ENCODE peak calls at places on chromosomes 16 and 17, in four cellular contexts. E, P, N and Z are unnamed samples.

GRCh38 chr17:67119102-67119501 is 74.7 kb downstream of the CACNG1 start:
- DNase-seq in E (no peak), P (no peak), N (no peak), Z (no peak)

GRCh38 chr16:53530741-53531140 is 27.7 kb upstream of the AKTIP start:
- DNase-seq in E (no peak), P (no peak), N (no peak), Z (no peak)

GRCh38 chr16:87192418-87193073 is 124.6 kb downstream of the C16orf95 start:
- DNase-seq in E (no peak), P (no peak), N (no peak), Z (no peak)

GRCh38 chr17:68424861-68425260 is 32.4 kb downstream of the WIPI1 start:
- DNase-seq in E (peak), P (no peak), N (no peak), Z (no peak)

GRCh38 chr16:25155553-25156460 is 44.3 kb downstream of the LCMT1 start:
- DNase-seq in E (no peak), P (no peak), N (peak), Z (peak)

GRCh38 chr17:32370426-32370825 is 20.5 kb downstream of the ZNF207 start:
- DNase-seq in E (no peak), P (no peak), N (no peak), Z (no peak)

GRCh38 chr16:1707193-1707790 is 1.3 kb downstream of the MAPK8IP3 start:
- DNase-seq in E (peak), P (no peak), N (peak), Z (peak)

GRCh38 chr17:78893684-78894083 is 9.3 kb downstream of the CEP295NL start:
- DNase-seq in E (no peak), P (no peak), N (no peak), Z (no peak)

GRCh38 chr17:8791910-8792270 is 7.3 kb downstream of the MFSD6L start:
- DNase-seq in E (no peak), P (peak), N (peak), Z (peak)

GRCh38 chr16:2287916-2288547 is 20.1 kb upstream of the RNPS1 start:
- DNase-seq in E (no peak), P (no peak), N (no peak), Z (no peak)

GRCh38 chr17:2347805-2348685 is 10.7 kb downstream of the SGSM2 start:
- DNase-seq in E (peak), P (peak), N (peak), Z (peak)

GRCh38 chr16:24838554-24839266 is 7.1 kb upstream of the SLC5A11 start:
- DNase-seq in E (peak), P (peak), N (peak), Z (peak)

GRCh38 chr17:14304876-14305636 is 4.2 kb downstream of the HS3ST3B1 start:
- DNase-seq in E (no peak), P (no peak), N (peak), Z (no peak)

GRCh38 chr17:70144260-70144846 is 25.0 kb upstream of the KCNJ2 start:
- DNase-seq in E (no peak), P (peak), N (peak), Z (peak)

GRCh38 chr16:19860146-19861030 is 24.3 kb downstream of the GPRC5B start:
- DNase-seq in E (no peak), P (peak), N (peak), Z (peak)

GRCh38 chr17:82963104-82963950 is 116.1 kb upstream of the METRNL start:
- DNase-seq in E (peak), P (peak), N (peak), Z (peak)

GRCh38 chr17:51860934-51861561 is 297.5 kb downstream of the CA10 start:
- DNase-seq in E (peak), P (no peak), N (peak), Z (peak)

GRCh38 chr17:60135951-60136666 is 13.7 kb upstream of the CA4 start:
- DNase-seq in E (no peak), P (no peak), N (no peak), Z (no peak)

GRCh38 chr16:7057458-7057857 is 275.2 kb upstream of the RBFOX1 start:
- DNase-seq in E (no peak), P (no peak), N (no peak), Z (no peak)

GRCh38 chr16:56691885-56692284 is 9.6 kb downstream of the MT1X start:
- DNase-seq in E (peak), P (no peak), N (peak), Z (peak)

GRCh38 chr16:66651474-66651765 is 45.1 kb downstream of the CMTM4 start:
- DNase-seq in E (no peak), P (no peak), N (no peak), Z (no peak)

GRCh38 chr17:5540321-5540720 is 44.0 kb downstream of the NLRP1 start:
- DNase-seq in E (no peak), P (no peak), N (no peak), Z (no peak)

GRCh38 chr17:6712058-6712853 is 913 bp downstream of the SLC13A5 start:
- DNase-seq in E (no peak), P (no peak), N (peak), Z (peak)

GRCh38 chr16:30786115-30786935 is 680 bp downstream of the ZNF629 start:
- DNase-seq in E (peak), P (no peak), N (peak), Z (peak)

GRCh38 chr17:67027031-67027628 is 17.2 kb upstream of the CACNG1 start:
- DNase-seq in E (no peak), P (no peak), N (peak), Z (peak)

GRCh38 chr16:80041399-80041798 is 440.9 kb upstream of the MAF start:
- DNase-seq in E (no peak), P (no peak), N (no peak), Z (no peak)

GRCh38 chr16:56637814-56638750 is at the start of gene MT1A:
- DNase-seq in E (peak), P (no peak), N (peak), Z (peak)

GRCh38 chr16:88553739-88554138 is 16.5 kb upstream of the ZC3H18 start:
- DNase-seq in E (no peak), P (no peak), N (no peak), Z (no peak)

GRCh38 chr16:31072540-31073072 is 1.4 kb downstream of the ZNF668 start:
- DNase-seq in E (no peak), P (no peak), N (peak), Z (peak)

GRCh38 chr16:30010817-30011504 is at the start of gene DOC2A:
- DNase-seq in E (no peak), P (no peak), N (no peak), Z (no peak)

GRCh38 chr17:79619636-79620206 is 8.9 kb upstream of the RBFOX3 start:
- DNase-seq in E (no peak), P (no peak), N (no peak), Z (no peak)

GRCh38 chr17:8870406-8871040 is 3.0 kb upstream of the PIK3R6 start:
- DNase-seq in E (no peak), P (no peak), N (no peak), Z (no peak)

GRCh38 chr16:11738742-11739544 is 3.7 kb downstream of the TXNDC11 start:
- DNase-seq in E (no peak), P (no peak), N (no peak), Z (no peak)
- H3K4me3 ChIP-seq in E (no peak), P (no peak), N (no peak), Z (no peak)

DNA sequence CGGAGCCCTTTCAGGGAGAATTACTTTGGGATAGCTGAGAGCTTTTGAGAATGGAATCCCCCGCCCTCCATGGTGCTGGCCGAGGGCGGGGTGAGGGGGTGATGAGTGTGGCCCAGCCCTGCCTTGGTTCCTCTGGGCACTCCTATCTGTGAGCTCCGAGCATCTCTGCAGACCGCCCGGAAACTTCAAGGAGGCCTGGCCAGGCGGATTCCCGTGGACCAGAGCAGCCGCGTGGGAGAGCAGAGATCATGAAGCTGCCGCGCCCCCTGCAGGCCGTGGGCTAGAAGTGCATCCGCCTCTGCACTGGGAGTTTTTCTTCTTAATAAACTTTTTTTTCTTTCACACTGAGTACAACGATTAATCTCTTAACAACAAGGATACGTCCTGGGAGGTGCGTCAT is 392.9 kb upstream of the EEF2KMT start:
- DNase-seq in E (peak), P (no peak), N (no peak), Z (peak)
- TF ChIP-seq CTCF in E (peak), P (peak), N (no peak), Z (peak)

DNA sequence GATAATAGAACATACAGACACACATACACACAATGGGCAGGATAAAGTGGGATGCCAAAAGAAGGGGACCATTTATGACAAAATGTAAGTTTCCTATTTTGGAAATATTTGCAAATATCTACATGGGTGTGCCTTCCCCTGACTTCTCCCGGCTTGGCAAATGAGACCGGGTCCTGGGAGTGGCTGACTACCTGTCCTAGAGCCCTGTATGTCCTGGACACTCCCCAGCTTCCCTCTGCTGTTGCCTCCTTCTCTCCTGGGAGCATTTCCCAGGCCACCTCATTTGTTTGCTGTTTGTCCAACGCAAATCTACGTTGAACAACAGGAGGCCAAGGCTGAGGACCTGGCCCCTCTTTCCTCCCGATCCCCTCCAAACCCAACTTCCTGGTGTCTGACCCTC is 16.9 kb downstream of the PECAM1 start:
- DNase-seq in E (no peak), P (no peak), N (no peak), Z (no peak)
- H3K4me3 ChIP-seq in E (no peak), P (no peak), N (no peak), Z (no peak)

DNA sequence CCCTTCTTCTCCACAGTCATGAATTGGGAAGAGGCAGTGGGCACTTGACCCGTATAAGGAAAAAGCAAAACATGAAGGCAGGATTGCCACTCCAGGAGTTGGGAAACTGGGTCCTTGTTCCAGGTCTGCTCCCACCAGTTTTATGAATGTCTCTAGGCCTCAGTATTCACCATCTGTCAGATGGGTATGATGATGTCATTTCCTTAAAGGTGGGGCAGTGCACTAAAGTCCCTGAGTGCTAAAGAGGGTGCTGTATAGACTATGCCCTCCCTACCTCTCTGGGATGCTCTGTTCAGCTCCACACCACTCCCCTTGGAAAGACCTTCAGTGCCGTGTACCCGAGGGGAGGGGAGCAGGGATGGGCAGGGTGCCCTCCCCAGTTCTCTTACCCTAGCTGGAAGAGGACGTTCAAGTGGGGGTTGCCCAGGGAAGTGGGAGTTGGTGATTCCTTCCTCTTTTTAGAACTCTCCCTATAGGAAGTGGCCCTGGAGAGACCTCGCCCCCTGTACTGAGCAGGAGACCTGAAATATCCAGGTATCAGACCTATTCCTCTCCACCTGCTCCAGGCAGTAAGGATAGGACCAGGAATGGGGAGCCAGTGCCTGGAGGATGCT is 2.2 kb downstream of the LASP1 start:
- DNase-seq in E (no peak), P (no peak), N (no peak), Z (no peak)
- TF ChIP-seq CTCF in E (no peak), P (no peak), N (no peak), Z (no peak)

GRCh38 chr16:67848118-67848517 is 625 bp upstream of the CENPT start:
- DNase-seq in E (no peak), P (no peak), N (no peak), Z (no peak)
- H3K4me3 ChIP-seq in E (no peak), P (peak), N (peak), Z (peak)

GRCh38 chr16:83954577-83955016 is 1.6 kb downstream of the OSGIN1 start:
- DNase-seq in E (peak), P (no peak), N (peak), Z (peak)

GRCh38 chr16:83957296-83957855 is 4.3 kb downstream of the OSGIN1 start:
- DNase-seq in E (no peak), P (no peak), N (no peak), Z (no peak)

GRCh38 chr16:83958137-83958810 is 5.2 kb downstream of the OSGIN1 start:
- DNase-seq in E (no peak), P (no peak), N (no peak), Z (no peak)

GRCh38 chr16:83955218-83956130 is 2.4 kb downstream of the OSGIN1 start:
- DNase-seq in E (peak), P (peak), N (peak), Z (peak)

GRCh38 chr16:83956336-83957289 is 3.6 kb downstream of the OSGIN1 start:
- DNase-seq in E (peak), P (peak), N (peak), Z (peak)
- TF ChIP-seq CTCF in E (peak), P (peak), N (peak), Z (peak)

GRCh38 chr17:17680477-17681186 is 626 bp upstream of the RAI1 start:
- DNase-seq in E (no peak), P (no peak), N (no peak), Z (no peak)
- H3K4me3 ChIP-seq in E (no peak), P (peak), N (peak), Z (no peak)

DNA sequence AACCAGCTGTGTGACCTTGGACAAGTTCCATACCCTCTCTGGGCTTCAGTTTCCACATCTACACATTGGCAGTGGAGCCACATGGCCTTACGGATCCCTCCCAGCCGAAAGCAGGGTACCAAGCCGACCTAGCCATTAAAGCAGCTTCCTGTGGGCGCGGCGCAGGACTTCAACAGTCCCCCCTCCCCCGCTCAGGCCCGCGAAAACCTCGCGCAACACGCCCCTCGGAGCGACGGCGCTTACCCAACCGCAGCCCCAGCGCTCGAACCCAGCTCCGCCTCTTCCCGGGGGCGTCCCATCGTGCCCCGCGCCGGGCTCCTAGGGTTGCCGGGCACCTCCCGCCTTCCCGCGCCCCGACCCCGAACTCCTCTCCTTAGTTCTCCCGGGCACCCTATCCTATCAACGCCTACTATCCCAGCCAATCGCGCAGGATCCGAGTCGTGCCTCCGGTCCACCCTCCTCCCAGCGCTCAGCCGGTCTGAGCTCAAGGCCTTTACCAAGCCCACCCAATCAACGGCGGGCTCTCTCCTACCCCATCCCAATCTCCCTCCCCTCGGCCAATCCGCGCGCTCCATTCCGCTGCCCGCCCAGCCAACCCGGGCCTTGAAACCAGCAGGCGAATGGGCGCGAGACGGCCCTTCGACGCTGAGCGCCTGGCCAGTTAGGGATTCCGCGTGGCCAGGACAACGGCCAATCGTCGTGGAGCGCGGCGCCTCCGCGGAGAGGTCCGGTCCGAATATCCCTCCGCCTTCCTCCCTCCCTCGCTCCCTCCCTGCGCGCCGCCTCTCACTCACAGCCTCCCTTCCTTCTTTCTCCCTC is at the start of gene KPNB1:
- DNase-seq in E (peak), P (peak), N (peak), Z (peak)
- TF ChIP-seq CTCF in E (no peak), P (no peak), N (no peak), Z (no peak)